ENCODE peak calls at places on chromosomes 1 and 21, in nine cellular contexts. Z is NCI-H510A treated with DMSO at 0.1 percent for 48 hours; D is uterus; C is activated CD8-positive, alpha-beta memory T cell treated with anti-CD3 and anti-CD28 coated beads, Interleukin-2, amount 10 ng/mL, durations not matched to agents 7 days and 5 days; F is NCI-H774; I is NCI-H1694; A is hepatic stellate cell; N is progenitor cell of endocrine pancreas; O is HFF-Myc. R is an unnamed sample.

GRCh38 chr21:21029159-21029558 is 30.9 kb downstream of the NCAM2 start:
- DNase-seq in D (no peak), N (no peak), I (no peak), Z (no peak), F (peak; percentile 3), C (no peak), A (no peak), O (no peak), R (no peak)

GRCh38 chr1:155196893-155197638 is 10.6 kb downstream of the THBS3 start:
- DNase-seq in N (no peak), O (no peak), I (no peak), A (no peak), Z (no peak), F (no peak), C (no peak), D (no peak), R (no peak)

GRCh38 chr1:8096105-8097011 is 70.2 kb upstream of the ERRFI1 start:
- DNase-seq in N (no peak), C (no peak), A (no peak), D (no peak), I (no peak), O (no peak), Z (peak; percentile 89), F (no peak), R (no peak)

GRCh38 chr1:223007935-223008334 is 135.1 kb downstream of the TLR5 start:
- DNase-seq in A (no peak), Z (no peak), O (no peak), I (no peak), N (no peak), C (no peak), F (no peak), D (no peak), R (no peak)

GRCh38 chr1:174954686-174955669 is 44.8 kb upstream of the CACYBP start:
- DNase-seq in A (no peak), Z (peak; percentile 89), O (no peak), F (peak; percentile 74), I (peak; percentile 24), D (no peak), N (no peak), C (no peak), R (no peak)

GRCh38 chr1:175388286-175388685 is 195.7 kb upstream of the KIAA0040 start:
- DNase-seq in A (no peak), N (no peak), I (no peak), O (no peak), Z (no peak), F (no peak), D (no peak), C (no peak), R (no peak)

GRCh38 chr1:246417152-246417812 is 89.8 kb downstream of the SMYD3 start:
- DNase-seq in O (peak; percentile 51), N (no peak), Z (no peak), D (no peak), A (no peak), C (no peak), I (peak; percentile 58), F (no peak), R (no peak)

GRCh38 chr1:223215026-223215425 is 72.0 kb upstream of the TLR5 start:
- DNase-seq in C (peak; percentile 19), O (no peak), F (no peak), I (no peak), Z (no peak), N (no peak), A (no peak), D (no peak), R (no peak)

GRCh38 chr21:46194374-46195334 is 10.4 kb upstream of the SPATC1L start:
- DNase-seq in D (peak; percentile 11), I (no peak), O (no peak), C (peak; percentile 31), A (no peak), Z (no peak), F (no peak), N (no peak), R (peak; percentile 20)

GRCh38 chr21:36839123-36839522 is 127.3 kb downstream of the HLCS start:
- DNase-seq in F (peak; percentile 68), C (no peak), D (no peak), N (no peak), A (peak; percentile 40), Z (no peak), O (no peak), I (no peak), R (no peak)

GRCh38 chr1:38991638-38992449 is 768 bp downstream of the AKIRIN1 start:
- DNase-seq in A (peak; percentile 55), Z (peak; percentile 99), I (no peak), D (peak; percentile 47), C (peak; percentile 50), O (no peak), F (no peak), N (peak; percentile 19), R (peak; percentile 40)

GRCh38 chr1:1435911-1436633 is 582 bp downstream of the VWA1 start:
- DNase-seq in O (no peak), C (no peak), A (no peak), I (no peak), Z (no peak), N (no peak), F (no peak), D (peak; percentile 22), R (no peak)

GRCh38 chr1:24108334-24109165 is 3.4 kb downstream of the MYOM3 start:
- DNase-seq in I (no peak), F (no peak), D (no peak), Z (no peak), A (peak; percentile 89), N (no peak), O (peak; percentile 31), C (no peak), R (no peak)

GRCh38 chr1:25621876-25622275 is 5.3 kb downstream of the MAN1C1 start:
- DNase-seq in F (no peak), D (no peak), N (no peak), Z (no peak), C (no peak), I (peak; percentile 30), O (no peak), A (no peak), R (no peak)

GRCh38 chr1:50348449-50349241 is 74.6 kb downstream of the DMRTA2 start:
- DNase-seq in I (peak; percentile 86), C (no peak), A (peak; percentile 63), F (peak; percentile 80), O (peak; percentile 52), D (peak; percentile 22), N (peak; percentile 52), Z (peak; percentile 77), R (peak; percentile 80)

GRCh38 chr21:46439906-46440305 is 18.8 kb upstream of the DIP2A start:
- DNase-seq in C (no peak), N (no peak), A (no peak), Z (no peak), O (no peak), F (no peak), D (no peak), I (no peak), R (no peak)

GRCh38 chr1:39657923-39658485 is 13.9 kb downstream of the NT5C1A start:
- DNase-seq in A (peak; percentile 67), O (peak; percentile 41), C (peak; percentile 77), I (peak; percentile 100), D (peak; percentile 74), N (peak; percentile 37), F (peak; percentile 65), Z (peak; percentile 98), R (peak; percentile 76)

GRCh38 chr1:12285496-12286143 is 55.8 kb downstream of the VPS13D start:
- DNase-seq in I (no peak), A (no peak), F (no peak), O (no peak), C (no peak), N (no peak), Z (no peak), D (no peak), R (no peak)

GRCh38 chr1:22776051-22776611 is 65.5 kb downstream of the EPHB2 start:
- DNase-seq in A (no peak), O (no peak), I (no peak), D (no peak), C (no peak), Z (no peak), N (no peak), F (no peak), R (no peak)

GRCh38 chr1:34780528-34780927 is 486 bp upstream of the GJB3 start:
- DNase-seq in N (no peak), Z (no peak), D (no peak), I (no peak), O (no peak), F (no peak), A (no peak), C (no peak), R (no peak)

GRCh38 chr1:85314726-85315125 is 38.3 kb upstream of the BCL10 start:
- DNase-seq in C (no peak), N (no peak), D (no peak), Z (no peak), O (no peak), F (no peak), I (no peak), A (no peak), R (no peak)

GRCh38 chr1:26367441-26367840 is 5.1 kb downstream of the ZNF683 start:
- DNase-seq in F (no peak), Z (no peak), D (no peak), N (no peak), I (no peak), C (no peak), A (no peak), O (no peak), R (no peak)

R was measured in D341Med.